ENCODE peak calls at places on chromosome 21, in seven cellular contexts. One of them, this sample, is unnamed.

GRCh38 chr21:41168391-41169257 is 664 bp downstream of the BACE2 start:
- DNase-seq in CD4-positive, alpha-beta memory T cell: no peak
- DNase-seq in GM23338: peak
- DNase-seq in kidney: peak
- DNase-seq in GM04504: no peak
- DNase-seq in cardiac fibroblast: peak
- DNase-seq in IMR-90: peak
- DNase-seq in this sample: no peak

GRCh38 chr21:38768385-38769071 is 37.2 kb upstream of the ETS2 start:
- DNase-seq in GM23338: no peak
- DNase-seq in kidney: no peak
- DNase-seq in cardiac fibroblast: peak
- DNase-seq in CD4-positive, alpha-beta memory T cell: peak
- DNase-seq in GM04504: no peak
- DNase-seq in IMR-90: peak
- DNase-seq in this sample: no peak

GRCh38 chr21:44299085-44299457 is 782 bp upstream of the PFKL start:
- DNase-seq in kidney: no peak
- DNase-seq in IMR-90: peak
- DNase-seq in CD4-positive, alpha-beta memory T cell: peak
- DNase-seq in cardiac fibroblast: peak
- DNase-seq in GM23338: no peak
- DNase-seq in GM04504: no peak
- DNase-seq in this sample: no peak

GRCh38 chr21:19557046-19557445 is 1153.5 kb upstream of the TMPRSS15 start:
- DNase-seq in GM23338: no peak
- DNase-seq in cardiac fibroblast: no peak
- DNase-seq in CD4-positive, alpha-beta memory T cell: no peak
- DNase-seq in GM04504: no peak
- DNase-seq in kidney: no peak
- DNase-seq in IMR-90: no peak
- DNase-seq in this sample: no peak

GRCh38 chr21:33969600-33969999 is 54.0 kb upstream of the ATP5PO start:
- DNase-seq in IMR-90: no peak
- DNase-seq in kidney: no peak
- DNase-seq in CD4-positive, alpha-beta memory T cell: no peak
- DNase-seq in GM23338: no peak
- DNase-seq in GM04504: no peak
- DNase-seq in cardiac fibroblast: no peak
- DNase-seq in this sample: no peak

GRCh38 chr21:42309753-42310213 is 5.4 kb downstream of the TFF3 start:
- DNase-seq in GM04504: no peak
- DNase-seq in CD4-positive, alpha-beta memory T cell: peak
- DNase-seq in cardiac fibroblast: peak
- DNase-seq in IMR-90: peak
- DNase-seq in kidney: peak
- DNase-seq in GM23338: peak
- DNase-seq in this sample: peak

GRCh38 chr21:42235593-42235992 is 16.7 kb downstream of the ABCG1 start:
- DNase-seq in cardiac fibroblast: no peak
- DNase-seq in kidney: no peak
- DNase-seq in GM04504: no peak
- DNase-seq in CD4-positive, alpha-beta memory T cell: no peak
- DNase-seq in GM23338: no peak
- DNase-seq in IMR-90: no peak
- DNase-seq in this sample: no peak

GRCh38 chr21:40850071-40850470 is 3.1 kb upstream of the DSCAM start:
- DNase-seq in CD4-positive, alpha-beta memory T cell: no peak
- DNase-seq in kidney: no peak
- DNase-seq in cardiac fibroblast: no peak
- DNase-seq in IMR-90: no peak
- DNase-seq in GM04504: no peak
- DNase-seq in GM23338: no peak
- DNase-seq in this sample: no peak

GRCh38 chr21:42997053-42997452 is 22.7 kb downstream of the PKNOX1 start:
- DNase-seq in GM23338: no peak
- DNase-seq in kidney: peak
- DNase-seq in CD4-positive, alpha-beta memory T cell: no peak
- DNase-seq in GM04504: peak
- DNase-seq in cardiac fibroblast: peak
- DNase-seq in IMR-90: peak
- DNase-seq in this sample: no peak

GRCh38 chr21:42404534-42404933 is 832 bp downstream of the UBASH3A start:
- DNase-seq in kidney: no peak
- DNase-seq in GM04504: no peak
- DNase-seq in cardiac fibroblast: no peak
- DNase-seq in GM23338: no peak
- DNase-seq in CD4-positive, alpha-beta memory T cell: no peak
- DNase-seq in IMR-90: no peak
- DNase-seq in this sample: no peak

GRCh38 chr21:16078382-16078781 is 348.6 kb downstream of the USP25 start:
- DNase-seq in GM04504: no peak
- DNase-seq in IMR-90: no peak
- DNase-seq in GM23338: no peak
- DNase-seq in kidney: no peak
- DNase-seq in CD4-positive, alpha-beta memory T cell: no peak
- DNase-seq in cardiac fibroblast: no peak
- DNase-seq in this sample: no peak

GRCh38 chr21:28393279-28393678 is 599.4 kb downstream of the LTN1 start:
- DNase-seq in kidney: peak
- DNase-seq in cardiac fibroblast: no peak
- DNase-seq in CD4-positive, alpha-beta memory T cell: no peak
- DNase-seq in IMR-90: peak
- DNase-seq in GM04504: no peak
- DNase-seq in GM23338: peak
- DNase-seq in this sample: no peak

GRCh38 chr21:15243356-15243755 is 178.6 kb upstream of the NRIP1 start:
- DNase-seq in GM04504: no peak
- DNase-seq in CD4-positive, alpha-beta memory T cell: no peak
- DNase-seq in cardiac fibroblast: no peak
- DNase-seq in GM23338: peak
- DNase-seq in IMR-90: no peak
- DNase-seq in kidney: no peak
- DNase-seq in this sample: no peak

GRCh38 chr21:16423921-16424320 is 694.1 kb downstream of the USP25 start:
- DNase-seq in IMR-90: no peak
- DNase-seq in GM23338: no peak
- DNase-seq in cardiac fibroblast: peak
- DNase-seq in GM04504: no peak
- DNase-seq in CD4-positive, alpha-beta memory T cell: no peak
- DNase-seq in kidney: no peak
- DNase-seq in this sample: no peak

GRCh38 chr21:36551731-36552457 is 72.0 kb upstream of the CLDN14 start:
- DNase-seq in cardiac fibroblast: peak
- DNase-seq in GM23338: no peak
- DNase-seq in IMR-90: peak
- DNase-seq in CD4-positive, alpha-beta memory T cell: no peak
- DNase-seq in GM04504: peak
- DNase-seq in kidney: no peak
- DNase-seq in this sample: no peak

GRCh38 chr21:44370027-44370735 is 16.8 kb downstream of the TRPM2 start:
- DNase-seq in CD4-positive, alpha-beta memory T cell: no peak
- DNase-seq in IMR-90: peak
- DNase-seq in GM23338: peak
- DNase-seq in cardiac fibroblast: no peak
- DNase-seq in GM04504: peak
- DNase-seq in kidney: peak
- DNase-seq in this sample: peak

GRCh38 chr21:35026617-35027557 is 22.2 kb downstream of the RUNX1 start:
- DNase-seq in GM04504: no peak
- DNase-seq in cardiac fibroblast: peak
- DNase-seq in GM23338: peak
- DNase-seq in CD4-positive, alpha-beta memory T cell: peak
- DNase-seq in IMR-90: peak
- DNase-seq in kidney: peak
- DNase-seq in this sample: peak

GRCh38 chr21:28818663-28819278 is 173.9 kb downstream of the LTN1 start:
- DNase-seq in GM23338: no peak
- DNase-seq in GM04504: peak
- DNase-seq in IMR-90: no peak
- DNase-seq in kidney: no peak
- DNase-seq in cardiac fibroblast: peak
- DNase-seq in CD4-positive, alpha-beta memory T cell: no peak
- DNase-seq in this sample: no peak

GRCh38 chr21:41630249-41630648 is 122.3 kb upstream of the TMPRSS2 start:
- DNase-seq in IMR-90: peak
- DNase-seq in cardiac fibroblast: peak
- DNase-seq in CD4-positive, alpha-beta memory T cell: no peak
- DNase-seq in GM04504: peak
- DNase-seq in kidney: no peak
- DNase-seq in GM23338: no peak
- DNase-seq in this sample: peak

GRCh38 chr21:42849759-42850412 is 29.5 kb downstream of the WDR4 start:
- DNase-seq in kidney: peak
- DNase-seq in cardiac fibroblast: no peak
- DNase-seq in GM23338: no peak
- DNase-seq in CD4-positive, alpha-beta memory T cell: no peak
- DNase-seq in IMR-90: no peak
- DNase-seq in GM04504: no peak
- DNase-seq in this sample: no peak

GRCh38 chr21:41360072-41360821 is 1.6 kb upstream of the MX2 start:
- DNase-seq in kidney: peak
- DNase-seq in CD4-positive, alpha-beta memory T cell: no peak
- DNase-seq in GM04504: peak
- DNase-seq in IMR-90: peak
- DNase-seq in cardiac fibroblast: peak
- DNase-seq in GM23338: peak
- DNase-seq in this sample: peak

GRCh38 chr21:46425566-46425965 is 33.1 kb upstream of the DIP2A start:
- DNase-seq in cardiac fibroblast: no peak
- DNase-seq in GM04504: no peak
- DNase-seq in IMR-90: no peak
- DNase-seq in kidney: peak
- DNase-seq in CD4-positive, alpha-beta memory T cell: peak
- DNase-seq in GM23338: no peak
- DNase-seq in this sample: no peak

GRCh38 chr21:41993744-41994143 is 16.4 kb downstream of the ZBTB21 start:
- DNase-seq in GM23338: no peak
- DNase-seq in cardiac fibroblast: peak
- DNase-seq in CD4-positive, alpha-beta memory T cell: no peak
- DNase-seq in kidney: no peak
- DNase-seq in GM04504: peak
- DNase-seq in IMR-90: peak
- DNase-seq in this sample: no peak

GRCh38 chr21:25997788-25998611 is 172.6 kb downstream of the APP start:
- DNase-seq in IMR-90: no peak
- DNase-seq in cardiac fibroblast: no peak
- DNase-seq in kidney: no peak
- DNase-seq in CD4-positive, alpha-beta memory T cell: no peak
- DNase-seq in GM23338: peak
- DNase-seq in GM04504: no peak
- DNase-seq in this sample: peak

GRCh38 chr21:35467536-35467935 is 418.4 kb upstream of the RUNX1 start:
- DNase-seq in kidney: no peak
- DNase-seq in GM23338: no peak
- DNase-seq in CD4-positive, alpha-beta memory T cell: no peak
- DNase-seq in cardiac fibroblast: no peak
- DNase-seq in IMR-90: peak
- DNase-seq in GM04504: no peak
- DNase-seq in this sample: no peak

GRCh38 chr21:36180963-36181362 is 24.3 kb downstream of the DOP1B start:
- DNase-seq in CD4-positive, alpha-beta memory T cell: no peak
- DNase-seq in kidney: no peak
- DNase-seq in GM23338: no peak
- DNase-seq in IMR-90: no peak
- DNase-seq in GM04504: no peak
- DNase-seq in cardiac fibroblast: no peak
- DNase-seq in this sample: no peak

GRCh38 chr21:28421716-28422480 is 570.8 kb downstream of the LTN1 start:
- DNase-seq in cardiac fibroblast: peak
- DNase-seq in GM23338: no peak
- DNase-seq in IMR-90: peak
- DNase-seq in CD4-positive, alpha-beta memory T cell: no peak
- DNase-seq in GM04504: no peak
- DNase-seq in kidney: no peak
- DNase-seq in this sample: no peak

GRCh38 chr21:41359289-41359688 is 2.5 kb upstream of the MX2 start:
- DNase-seq in IMR-90: no peak
- DNase-seq in GM23338: peak
- DNase-seq in kidney: peak
- DNase-seq in CD4-positive, alpha-beta memory T cell: no peak
- DNase-seq in GM04504: no peak
- DNase-seq in cardiac fibroblast: no peak
- DNase-seq in this sample: peak

GRCh38 chr21:45558044-45558721 is 15.9 kb upstream of the SLC19A1 start:
- DNase-seq in GM23338: no peak
- DNase-seq in GM04504: no peak
- DNase-seq in cardiac fibroblast: no peak
- DNase-seq in IMR-90: no peak
- DNase-seq in kidney: peak
- DNase-seq in CD4-positive, alpha-beta memory T cell: no peak
- DNase-seq in this sample: no peak

GRCh38 chr21:34365794-34366193 is 2.0 kb downstream of the KCNE2 start:
- DNase-seq in cardiac fibroblast: no peak
- DNase-seq in GM23338: no peak
- DNase-seq in IMR-90: no peak
- DNase-seq in GM04504: no peak
- DNase-seq in CD4-positive, alpha-beta memory T cell: no peak
- DNase-seq in kidney: no peak
- DNase-seq in this sample: no peak

GRCh38 chr21:34938079-34938764 is 110.9 kb downstream of the RUNX1 start:
- DNase-seq in CD4-positive, alpha-beta memory T cell: no peak
- DNase-seq in GM23338: no peak
- DNase-seq in GM04504: no peak
- DNase-seq in cardiac fibroblast: peak
- DNase-seq in IMR-90: peak
- DNase-seq in kidney: no peak
- DNase-seq in this sample: no peak